ENCODE peak calls at places on chromosomes 16 and 17, in seven cellular contexts. B is Daoy; L is HS-5; R is NCI-H345; J is CD8-positive, alpha-beta memory T cell; A is anterior cingulate cortex; N is hepatocyte. M is an unnamed sample.
A peak's percentile ranks its signal among the peaks of the same experiment; 100 is the strongest.

GRCh38 chr16:14240216-14240843 is 169.2 kb downstream of the MRTFB start:
- DNase-seq in B (no peak), L (no peak), R (no peak), J (no peak), A (no peak), N (peak; percentile 23), M (no peak)

GRCh38 chr16:73399486-73399885 is 351.6 kb upstream of the ZFHX3 start:
- DNase-seq in B (no peak), L (no peak), R (no peak), J (no peak), A (no peak), N (no peak), M (no peak)

GRCh38 chr16:30185683-30186421 is 2.5 kb downstream of the CORO1A start:
- DNase-seq in B (peak; percentile 8), L (no peak), R (no peak), J (peak; percentile 79), A (no peak), N (no peak), M (peak; percentile 10)

GRCh38 chr17:17752822-17753448 is 71.7 kb downstream of the RAI1 start:
- DNase-seq in B (no peak), L (no peak), R (no peak), J (no peak), A (no peak), N (no peak), M (no peak)

GRCh38 chr16:84088695-84089395 is 27.9 kb downstream of the MBTPS1 start:
- DNase-seq in B (no peak), L (no peak), R (no peak), J (peak; percentile 13), A (no peak), N (no peak), M (no peak)

GRCh38 chr16:56673916-56674315 is 4.3 kb downstream of the MT1H start:
- DNase-seq in B (no peak), L (no peak), R (no peak), J (no peak), A (no peak), N (no peak), M (peak; percentile 19)

GRCh38 chr17:16943032-16943352 is 28.9 kb downstream of the TNFRSF13B start:
- DNase-seq in B (no peak), L (no peak), R (no peak), J (no peak), A (no peak), N (no peak), M (no peak)

GRCh38 chr17:3827124-3827773 is 18.8 kb downstream of the NCBP3 start:
- DNase-seq in B (peak; percentile 71), L (no peak), R (peak; percentile 29), J (peak; percentile 69), A (peak; percentile 29), N (peak; percentile 70), M (peak; percentile 22)

GRCh38 chr17:57493625-57494024 is 237.3 kb downstream of the MSI2 start:
- DNase-seq in B (no peak), L (no peak), R (no peak), J (no peak), A (no peak), N (no peak), M (no peak)

GRCh38 chr17:80394629-80395216 is 20.2 kb upstream of the ENDOV start:
- DNase-seq in B (no peak), L (no peak), R (no peak), J (no peak), A (no peak), N (no peak), M (no peak)

GRCh38 chr17:83147285-83147684 is 67.9 kb downstream of the METRNL start:
- DNase-seq in B (no peak), L (no peak), R (no peak), J (no peak), A (no peak), N (no peak), M (no peak)

GRCh38 chr17:31888124-31888523 is 13.4 kb downstream of the UTP6 start:
- DNase-seq in B (no peak), L (no peak), R (no peak), J (no peak), A (no peak), N (no peak), M (no peak)

GRCh38 chr16:85891033-85891775 is 7.8 kb upstream of the IRF8 start:
- DNase-seq in B (peak; percentile 82), L (no peak), R (no peak), J (no peak), A (no peak), N (peak; percentile 74), M (no peak)

GRCh38 chr16:69276143-69277115 is 34.7 kb upstream of the VPS4A start:
- DNase-seq in B (peak; percentile 81), L (peak; percentile 93), R (no peak), J (no peak), A (no peak), N (peak; percentile 40), M (no peak)

GRCh38 chr17:31541559-31541958 is 150.1 kb downstream of the RAB11FIP4 start:
- DNase-seq in B (peak; percentile 24), L (no peak), R (no peak), J (no peak), A (no peak), N (no peak), M (no peak)

GRCh38 chr17:42436401-42436800 is 13.3 kb upstream of the CAVIN1 start:
- DNase-seq in B (peak; percentile 69), L (no peak), R (peak; percentile 19), J (no peak), A (no peak), N (peak; percentile 66), M (no peak)

GRCh38 chr17:61409301-61410099 is 9.9 kb downstream of the TBX2 start:
- DNase-seq in B (peak; percentile 69), L (no peak), R (peak; percentile 44), J (peak; percentile 31), A (peak; percentile 29), N (peak; percentile 91), M (no peak)

GRCh38 chr17:17231621-17232302 is 5.2 kb downstream of the FLCN start:
- DNase-seq in B (no peak), L (no peak), R (no peak), J (no peak), A (no peak), N (no peak), M (no peak)

GRCh38 chr16:30349695-30350094 is 5.4 kb downstream of the CD2BP2 start:
- DNase-seq in B (no peak), L (no peak), R (no peak), J (no peak), A (no peak), N (no peak), M (no peak)

GRCh38 chr17:43326490-43327275 is 72.1 kb upstream of the ARL4D start:
- DNase-seq in B (no peak), L (no peak), R (no peak), J (no peak), A (no peak), N (no peak), M (no peak)

GRCh38 chr16:89363621-89364393 is 126.6 kb downstream of the ANKRD11 start:
- DNase-seq in B (peak; percentile 80), L (no peak), R (no peak), J (peak; percentile 39), A (no peak), N (peak; percentile 63), M (no peak)

GRCh38 chr17:38958756-38959155 is 8.4 kb downstream of the FBXO47 start:
- DNase-seq in B (no peak), L (peak; percentile 14), R (no peak), J (no peak), A (no peak), N (no peak), M (no peak)

GRCh38 chr16:78844682-78845081 is 745.2 kb downstream of the WWOX start:
- DNase-seq in B (no peak), L (no peak), R (no peak), J (no peak), A (no peak), N (no peak), M (no peak)

GRCh38 chr16:88365244-88365865 is 17.4 kb upstream of the ZNF469 start:
- DNase-seq in B (no peak), L (no peak), R (no peak), J (no peak), A (no peak), N (no peak), M (no peak)

GRCh38 chr16:56413381-56413780 is 12.0 kb downstream of the AMFR start:
- DNase-seq in B (no peak), L (no peak), R (no peak), J (no peak), A (no peak), N (no peak), M (no peak)

GRCh38 chr16:2836646-2837508 is 6.8 kb downstream of the ZG16B start:
- DNase-seq in B (no peak), L (no peak), R (no peak), J (no peak), A (no peak), N (no peak), M (no peak)

GRCh38 chr17:64269687-64270649 is 6.9 kb upstream of the TEX2 start:
- DNase-seq in B (no peak), L (no peak), R (peak; percentile 48), J (no peak), A (no peak), N (no peak), M (no peak)

GRCh38 chr16:1379863-1380174 is 28.1 kb downstream of the GNPTG start:
- DNase-seq in B (no peak), L (no peak), R (peak; percentile 74), J (no peak), A (no peak), N (no peak), M (no peak)

GRCh38 chr17:49741009-49741691 is 22.8 kb downstream of the FAM117A start:
- DNase-seq in B (no peak), L (no peak), R (no peak), J (no peak), A (no peak), N (no peak), M (peak; percentile 63)

GRCh38 chr16:30445408-30446202 is at the start of gene SEPHS2:
- DNase-seq in B (peak; percentile 94), L (peak; percentile 95), R (peak; percentile 99), J (peak; percentile 91), A (peak; percentile 85), N (peak; percentile 96), M (peak; percentile 95)

GRCh38 chr16:10256855-10257641 is 74.8 kb upstream of the GRIN2A start:
- DNase-seq in B (peak; percentile 57), L (peak; percentile 2), R (no peak), J (peak; percentile 22), A (no peak), N (peak; percentile 77), M (peak; percentile 30)

GRCh38 chr17:1709403-1709891 is 730 bp downstream of the TLCD2 start:
- DNase-seq in B (no peak), L (no peak), R (no peak), J (no peak), A (no peak), N (peak; percentile 49), M (no peak)

GRCh38 chr16:15856901-15857778 is at the start of gene MYH11:
- DNase-seq in B (no peak), L (no peak), R (no peak), J (no peak), A (no peak), N (no peak), M (no peak)

M was measured in cerebellum.